ENCODE peak calls at places on chromosomes 5 and 9, in six cellular contexts. M is GM13976; R is OCI-LY7; B is activated CD8-positive, alpha-beta memory T cell treated with anti-CD3 and anti-CD28 coated beads for 48 hours; T is NCI-H146; Y is stimulated activated CD8-positive, alpha-beta memory T cell treated with anti-CD3 and anti-CD28 coated beads, Interleukin-7, amount 100 ng/mL, for 24 hours. X is an unnamed sample.

GRCh38 chr5:79536193-79536906 is 22.4 kb upstream of the HOMER1 start:
- DNase-seq in M (no peak), R (no peak), B (no peak), T (no peak), Y (no peak), X (no peak)

GRCh38 chr5:160260881-160261815 is 31.8 kb downstream of the FABP6 start:
- DNase-seq in M (no peak), R (peak), B (no peak), T (peak), Y (no peak), X (no peak)

GRCh38 chr9:13928988-13929387 is 385.0 kb downstream of the NFIB start:
- DNase-seq in M (no peak), R (no peak), B (no peak), T (no peak), Y (no peak), X (no peak)

GRCh38 chr5:120463026-120463770 is 902 bp upstream of the PRR16 start:
- DNase-seq in M (no peak), R (no peak), B (no peak), T (no peak), Y (no peak), X (no peak)

GRCh38 chr5:68770566-68770965 is 323.2 kb upstream of the SLC30A5 start:
- DNase-seq in M (no peak), R (no peak), B (no peak), T (no peak), Y (no peak), X (no peak)

GRCh38 chr9:92963831-92964606 is 16.7 kb downstream of the FGD3 start:
- DNase-seq in M (peak), R (peak), B (peak), T (peak), Y (peak), X (peak)

GRCh38 chr9:133943781-133944745 is 48.1 kb downstream of the VAV2 start:
- DNase-seq in M (no peak), R (peak), B (no peak), T (no peak), Y (no peak), X (no peak)

GRCh38 chr5:1471240-1471853 is 26.1 kb upstream of the SLC6A3 start:
- DNase-seq in M (no peak), R (no peak), B (no peak), T (no peak), Y (no peak), X (no peak)

GRCh38 chr9:13845460-13845859 is 468.5 kb downstream of the NFIB start:
- DNase-seq in M (no peak), R (no peak), B (no peak), T (no peak), Y (no peak), X (no peak)

GRCh38 chr5:10018211-10018610 is 231.5 kb downstream of the ATPSCKMT start:
- DNase-seq in M (no peak), R (no peak), B (no peak), T (no peak), Y (no peak), X (no peak)

GRCh38 chr5:117072439-117072838 is 497.8 kb upstream of the SEMA6A start:
- DNase-seq in M (no peak), R (no peak), B (no peak), T (no peak), Y (no peak), X (no peak)

GRCh38 chr5:50888754-50889153 is 222.3 kb downstream of the PARP8 start:
- DNase-seq in M (no peak), R (no peak), B (no peak), T (no peak), Y (no peak), X (no peak)

GRCh38 chr5:147522435-147522834 is 12.6 kb upstream of the DPYSL3 start:
- DNase-seq in M (no peak), R (no peak), B (no peak), T (peak), Y (no peak), X (no peak)

GRCh38 chr9:132946624-132947295 is 2.3 kb upstream of the TSC1 start:
- DNase-seq in M (no peak), R (no peak), B (no peak), T (no peak), Y (no peak), X (no peak)

GRCh38 chr9:72585737-72586136 is 64.3 kb downstream of the TMC1 start:
- DNase-seq in M (no peak), R (no peak), B (no peak), T (no peak), Y (no peak), X (no peak)

GRCh38 chr5:41648976-41649375 is 138.6 kb upstream of the PLCXD3 start:
- DNase-seq in M (no peak), R (no peak), B (no peak), T (peak), Y (no peak), X (no peak)

GRCh38 chr5:2752059-2752874 is 790 bp upstream of the IRX2 start:
- DNase-seq in M (no peak), R (no peak), B (no peak), T (no peak), Y (no peak), X (no peak)